ENCODE peak calls at places on chromosomes 2 and 18, in six cellular contexts. K, F, R, V, I and X are unnamed samples. For H3K4me1, the result is how much of the 10 kb centered on the place peaks cover.

GRCh38 chr18:59456657-59457056 is 97.6 kb upstream of the LMAN1 start:
- DNase-seq in R (no peak), V (no peak), K (no peak), F (no peak), I (no peak), X (no peak)

GRCh38 chr2:164593959-164594358 is 27.3 kb downstream of the GRB14 start:
- DNase-seq in V (no peak), R (no peak), K (peak), I (no peak), F (no peak), X (no peak)

GRCh38 chr18:72419914-72420313 is 124.2 kb downstream of the CBLN2 start:
- DNase-seq in V (no peak), R (no peak), K (no peak), F (no peak), I (no peak), X (no peak)

GRCh38 chr18:2087877-2088673 is 483.2 kb downstream of the METTL4 start:
- DNase-seq in K (no peak), F (peak), V (no peak), I (no peak), R (peak), X (no peak)

GRCh38 chr18:45050712-45051639 is 370.3 kb downstream of the SETBP1 start:
- DNase-seq in K (peak), R (peak), I (no peak), F (no peak), V (no peak), X (no peak)

GRCh38 chr2:39247512-39247911 is 3.7 kb upstream of the CDKL4 start:
- DNase-seq in K (no peak), R (peak), V (no peak), F (no peak), I (no peak), X (no peak)

GRCh38 chr2:19738707-19739106 is 163.1 kb downstream of the TTC32 start:
- DNase-seq in F (peak), I (no peak), K (peak), V (peak), R (peak), X (peak)

GRCh38 chr18:42514522-42514921 is 559.5 kb downstream of the PIK3C3 start:
- DNase-seq in K (peak), R (no peak), F (no peak), I (no peak), V (no peak), X (no peak)

GRCh38 chr2:39913648-39914456 is 134.8 kb upstream of the THUMPD2 start:
- DNase-seq in R (peak), I (no peak), K (peak), F (no peak), V (no peak), X (no peak)

GRCh38 chr18:52588916-52589315 is 248.9 kb downstream of the DCC start:
- DNase-seq in I (no peak), K (no peak), V (no peak), R (no peak), F (no peak), X (no peak)

GRCh38 chr18:13018379-13018778 is 27.2 kb downstream of the CEP192 start:
- DNase-seq in R (no peak), V (no peak), K (no peak), F (no peak), I (no peak), X (no peak)

GRCh38 chr2:133314761-133315160 is 253.5 kb downstream of the NCKAP5 start:
- DNase-seq in K (no peak), R (peak), V (no peak), F (no peak), I (no peak), X (no peak)

GRCh38 chr2:53129851-53130250 is 637.8 kb upstream of the CHAC2 start:
- DNase-seq in I (no peak), K (peak), R (no peak), F (no peak), V (no peak), X (no peak)

GRCh38 chr2:66565291-66565690 is 130.4 kb downstream of the MEIS1 start:
- DNase-seq in K (peak), R (no peak), V (no peak), F (no peak), I (no peak), X (no peak)

GRCh38 chr2:155309483-155309882 is 611.0 kb downstream of the KCNJ3 start:
- DNase-seq in F (no peak), K (no peak), R (no peak), I (no peak), V (no peak), X (no peak)

GRCh38 chr2:55419236-55419513 is 481 bp downstream of the CCDC88A start:
- DNase-seq in F (no peak), R (no peak), V (no peak), I (no peak), K (peak), X (no peak)

GRCh38 chr18:9705183-9705864 is 2.8 kb upstream of the RAB31 start:
- DNase-seq in K (peak), F (no peak), I (no peak), V (no peak), R (peak), X (no peak)

GRCh38 chr2:195538937-195539336 is 118.1 kb upstream of the SLC39A10 start:
- DNase-seq in R (no peak), V (no peak), I (no peak), K (no peak), F (no peak), X (no peak)

GRCh38 chr2:177419274-177419673 is 26.7 kb downstream of the AGPS start:
- DNase-seq in V (no peak), F (no peak), I (no peak), R (no peak), K (peak), X (no peak)

GRCh38 chr18:23103449-23103848 is 31.8 kb upstream of the CABLES1 start:
- DNase-seq in F (no peak), R (no peak), K (no peak), I (no peak), V (no peak), X (no peak)

GRCh38 chr2:164164602-164165001 is 428.8 kb upstream of the FIGN start:
- DNase-seq in I (no peak), F (no peak), K (no peak), R (no peak), V (no peak), X (no peak)

GRCh38 chr2:224155896-224156295 is 116.8 kb upstream of the SERPINE2 start:
- DNase-seq in I (no peak), F (no peak), R (no peak), K (peak), V (no peak), X (no peak)

GRCh38 chr2:145411493-145411892 is 891.6 kb upstream of the ZEB2 start:
- DNase-seq in R (no peak), K (no peak), V (no peak), F (no peak), I (no peak), X (no peak)

GRCh38 chr2:133819906-133820305 is 251.6 kb upstream of the NCKAP5 start:
- DNase-seq in F (no peak), V (no peak), I (no peak), K (no peak), R (no peak), X (no peak)

GRCh38 chr2:1660656-1661650 is 83.4 kb downstream of the PXDN start:
- DNase-seq in V (no peak), I (no peak), K (no peak), R (peak), F (peak), X (no peak)

GRCh38 chr2:240926516-240927389 is 20.6 kb downstream of the CROCC2 start:
- DNase-seq in I (no peak), R (peak), F (peak), K (peak), V (peak), X (peak)

GRCh38 chr2:208657468-208657867 is 250.9 kb downstream of the PTH2R start:
- DNase-seq in R (no peak), K (no peak), F (no peak), V (no peak), I (no peak), X (no peak)

GRCh38 chr2:118443596-118443995 is 355.3 kb downstream of the INSIG2 start:
- DNase-seq in R (no peak), F (no peak), V (no peak), I (no peak), K (peak), X (no peak)

GRCh38 chr2:46943881-46944798 is 28.5 kb upstream of the MCFD2 start:
- DNase-seq in K (no peak), F (no peak), I (no peak), R (no peak), V (no peak), X (no peak)
- H3K4me3 ChIP-seq in K (peak), F (no peak), I (no peak), R (peak), V (no peak), X (no peak)

GRCh38 chr18:75203456-75204261 is 5.3 kb downstream of the PTGR3 start:
- DNase-seq in R (peak), I (no peak), K (peak), F (no peak), V (no peak), X (no peak)
- H3K4me1 ChIP-seq in R (under half), I (under half), K (under half), F (half or more), V (under half), X (half or more)

DNA sequence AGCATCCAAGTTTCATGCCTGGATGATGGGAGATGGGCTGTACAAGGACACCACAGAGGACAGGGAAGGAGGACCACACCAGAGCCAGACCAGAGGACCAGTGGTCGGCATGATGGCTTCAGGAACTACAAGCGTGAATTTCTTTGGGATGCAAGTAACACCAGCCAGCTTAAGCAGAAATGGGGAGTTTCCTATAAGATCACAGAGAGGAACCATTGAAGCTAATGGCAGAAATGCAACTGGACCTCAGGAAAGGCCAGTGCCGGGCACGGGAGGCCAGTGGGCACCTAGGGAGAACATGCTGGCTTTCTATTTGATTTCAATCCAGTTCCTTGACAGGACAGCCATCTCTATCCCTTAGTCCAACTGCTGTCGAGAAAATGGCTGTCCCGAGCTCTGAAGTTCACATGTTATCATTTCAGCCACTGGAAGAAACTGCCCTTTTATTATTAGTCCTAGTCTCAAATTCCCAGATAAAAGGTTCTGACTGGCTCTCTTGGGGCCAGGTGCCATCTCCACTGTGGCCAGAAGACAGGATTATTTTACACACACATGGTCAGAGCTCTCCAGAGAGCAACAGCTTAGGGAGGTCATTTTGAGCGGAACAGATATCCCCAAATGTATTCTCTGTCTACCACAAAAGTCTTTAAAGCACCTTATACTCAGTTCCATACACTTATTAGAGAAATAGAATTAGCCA is 145.5 kb downstream of the SH3BP4 start:
- DNase-seq in R (no peak), F (no peak), I (no peak), K (no peak), V (no peak), X (peak)
- H3K4me3 ChIP-seq in R (no peak), F (no peak), I (no peak), K (no peak), V (no peak), X (no peak)

GRCh38 chr2:58521803-58522602 is 280.9 kb upstream of the FANCL start:
- DNase-seq in R (no peak), V (no peak), F (no peak), I (no peak), K (peak), X (no peak)
- H3K4me1 ChIP-seq in R (under half), V (under half), F (under half), I (under half), K (under half), X (under half)

DNA sequence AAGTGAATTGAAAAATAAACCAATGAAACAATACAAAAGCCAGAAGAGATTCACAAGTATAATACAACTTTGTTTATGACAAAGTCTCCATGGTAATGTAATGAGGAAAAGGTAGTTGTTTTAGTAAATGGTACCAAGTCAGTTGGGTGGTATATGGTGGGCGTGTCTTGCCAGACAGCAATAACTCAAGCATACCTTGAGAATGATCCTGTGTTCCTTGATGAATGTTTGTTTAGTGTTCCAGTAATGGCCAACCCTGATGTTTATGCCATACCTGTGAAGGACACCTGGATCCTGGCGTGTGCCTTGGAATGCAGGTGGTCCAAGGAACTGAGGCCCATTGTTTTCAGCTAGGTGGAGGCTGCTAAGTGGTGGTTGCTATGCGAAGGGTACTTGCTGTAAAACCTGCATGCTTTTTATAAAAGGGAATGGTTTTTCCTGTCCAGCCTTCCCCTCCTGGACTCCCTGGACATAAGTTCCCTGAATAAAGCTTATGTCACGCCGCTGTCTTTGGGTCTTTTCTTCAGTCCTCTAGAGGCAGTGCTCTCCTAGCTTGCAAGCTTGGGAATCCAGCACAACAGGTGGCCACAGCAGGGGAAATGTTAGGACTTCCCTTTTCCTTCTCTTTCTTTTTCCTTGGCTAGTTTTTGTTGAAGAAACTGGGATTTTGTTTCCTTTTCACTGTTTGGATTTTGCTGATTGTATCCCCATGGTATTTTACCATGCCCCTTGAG is 54.7 kb downstream of the MTA3 start:
- DNase-seq in V (no peak), R (no peak), I (no peak), F (no peak), K (no peak), X (no peak)
- H3K4me3 ChIP-seq in V (no peak), R (no peak), I (no peak), F (no peak), K (no peak), X (no peak)

GRCh38 chr2:60554649-60555065 is 1.2 kb upstream of the BCL11A start:
- DNase-seq in F (no peak), I (no peak), K (no peak), R (no peak), V (no peak), X (no peak)
- H3K4me1 ChIP-seq in F (half or more), I (under half), K (under half), R (under half), V (under half), X (half or more)

GRCh38 chr2:105278654-105279053 is 37.1 kb downstream of the GPR45 start:
- DNase-seq in F (no peak), V (no peak), R (no peak), K (no peak), I (no peak), X (no peak)
- H3K4me3 ChIP-seq in F (no peak), V (no peak), R (no peak), K (no peak), I (no peak), X (no peak)

GRCh38 chr2:27087823-27088410 is 1.3 kb downstream of the KHK start:
- DNase-seq in R (no peak), F (no peak), I (no peak), V (no peak), K (no peak), X (no peak)

GRCh38 chr2:27085062-27085669 is 1.4 kb upstream of the KHK start:
- DNase-seq in I (no peak), F (no peak), V (no peak), R (peak), K (no peak), X (no peak)

GRCh38 chr2:27086090-27086721 is 366 bp upstream of the KHK start:
- DNase-seq in I (peak), K (peak), R (peak), F (peak), V (peak), X (no peak)

GRCh38 chr2:27085670-27086089 is 892 bp upstream of the KHK start:
- DNase-seq in V (peak), K (peak), R (peak), F (peak), I (peak), X (no peak)

GRCh38 chr2:27086722-27087446 is at the start of gene KHK:
- DNase-seq in K (peak), R (peak), V (no peak), F (no peak), I (peak), X (no peak)
- H3K4me1 ChIP-seq in K (under half), R (under half), V (under half), F (under half), I (under half), X (under half)